ENCODE peak calls at places on chromosomes 2 and 18, in five cellular contexts. One of them, this sample, is unnamed.
A peak's percentile ranks its signal among the peaks of the same experiment; 100 is the strongest.

GRCh38 chr2:120552800-120553471 is 182.7 kb upstream of the GLI2 start:
- DNase-seq in IMR-90: peak; percentile 23
- DNase-seq in heart right ventricle: peak; percentile 94
- DNase-seq in mesendoderm: peak; percentile 95
- DNase-seq in brain microvascular endothelial cell: peak; percentile 56
- DNase-seq in this sample: peak; percentile 3

GRCh38 chr2:237184192-237184922 is 98.7 kb downstream of the COPS8 start:
- DNase-seq in heart right ventricle: no peak
- DNase-seq in IMR-90: peak; percentile 98
- DNase-seq in brain microvascular endothelial cell: peak; percentile 84
- DNase-seq in mesendoderm: no peak
- DNase-seq in this sample: no peak

GRCh38 chr2:41610501-41611242 is 437.1 kb upstream of the PKDCC start:
- DNase-seq in brain microvascular endothelial cell: peak; percentile 60
- DNase-seq in heart right ventricle: peak; percentile 21
- DNase-seq in IMR-90: peak; percentile 36
- DNase-seq in mesendoderm: no peak
- DNase-seq in this sample: no peak

GRCh38 chr18:75727479-75727878 is 300.0 kb upstream of the SMIM21 start:
- DNase-seq in brain microvascular endothelial cell: peak; percentile 7
- DNase-seq in IMR-90: peak; percentile 30
- DNase-seq in heart right ventricle: peak; percentile 33
- DNase-seq in mesendoderm: peak; percentile 68
- DNase-seq in this sample: peak; percentile 8

GRCh38 chr2:156728328-156728727 is 292.1 kb downstream of the GPD2 start:
- DNase-seq in brain microvascular endothelial cell: no peak
- DNase-seq in mesendoderm: no peak
- DNase-seq in IMR-90: no peak
- DNase-seq in heart right ventricle: no peak
- DNase-seq in this sample: no peak

GRCh38 chr2:127400897-127401756 is 13.4 kb upstream of the MAP3K2 start:
- DNase-seq in IMR-90: peak; percentile 78
- DNase-seq in brain microvascular endothelial cell: peak; percentile 64
- DNase-seq in mesendoderm: peak; percentile 38
- DNase-seq in heart right ventricle: no peak
- DNase-seq in this sample: no peak

GRCh38 chr2:241391892-241392665 is 36.0 kb downstream of the FARP2 start:
- DNase-seq in heart right ventricle: no peak
- DNase-seq in brain microvascular endothelial cell: no peak
- DNase-seq in mesendoderm: peak; percentile 81
- DNase-seq in IMR-90: peak; percentile 20
- DNase-seq in this sample: no peak

GRCh38 chr2:209425082-209426071 is 1.5 kb downstream of the MAP2 start:
- DNase-seq in mesendoderm: peak; percentile 73
- DNase-seq in heart right ventricle: peak; percentile 28
- DNase-seq in IMR-90: peak; percentile 41
- DNase-seq in brain microvascular endothelial cell: peak; percentile 44
- DNase-seq in this sample: no peak

GRCh38 chr2:16105664-16106281 is 165.4 kb downstream of the MYCN start:
- DNase-seq in mesendoderm: peak; percentile 96
- DNase-seq in heart right ventricle: no peak
- DNase-seq in IMR-90: no peak
- DNase-seq in brain microvascular endothelial cell: no peak
- DNase-seq in this sample: peak; percentile 9

GRCh38 chr2:73984922-73985317 is 210 bp downstream of the TET3 start:
- DNase-seq in mesendoderm: no peak
- DNase-seq in heart right ventricle: peak; percentile 48
- DNase-seq in IMR-90: no peak
- DNase-seq in brain microvascular endothelial cell: no peak
- DNase-seq in this sample: no peak

GRCh38 chr2:109058215-109058614 is 69.2 kb upstream of the EDAR start:
- DNase-seq in heart right ventricle: peak; percentile 15
- DNase-seq in brain microvascular endothelial cell: no peak
- DNase-seq in mesendoderm: no peak
- DNase-seq in IMR-90: no peak
- DNase-seq in this sample: no peak

GRCh38 chr2:9709539-9710285 is 78.9 kb upstream of the YWHAQ start:
- DNase-seq in brain microvascular endothelial cell: no peak
- DNase-seq in heart right ventricle: no peak
- DNase-seq in IMR-90: no peak
- DNase-seq in mesendoderm: no peak
- DNase-seq in this sample: no peak

GRCh38 chr18:74278983-74279382 is 12.8 kb downstream of the CYB5A start:
- DNase-seq in heart right ventricle: no peak
- DNase-seq in IMR-90: no peak
- DNase-seq in brain microvascular endothelial cell: no peak
- DNase-seq in mesendoderm: no peak
- DNase-seq in this sample: no peak

GRCh38 chr18:6712401-6712800 is 17.1 kb upstream of the ARHGAP28 start:
- DNase-seq in IMR-90: no peak
- DNase-seq in brain microvascular endothelial cell: no peak
- DNase-seq in heart right ventricle: no peak
- DNase-seq in mesendoderm: peak; percentile 32
- DNase-seq in this sample: no peak

GRCh38 chr2:20728114-20728758 is 61.3 kb downstream of the GDF7 start:
- DNase-seq in IMR-90: peak; percentile 33
- DNase-seq in heart right ventricle: no peak
- DNase-seq in brain microvascular endothelial cell: peak; percentile 45
- DNase-seq in mesendoderm: peak; percentile 14
- DNase-seq in this sample: no peak

GRCh38 chr2:18154812-18155211 is 276.3 kb downstream of the KCNS3 start:
- DNase-seq in brain microvascular endothelial cell: no peak
- DNase-seq in mesendoderm: peak; percentile 45
- DNase-seq in heart right ventricle: no peak
- DNase-seq in IMR-90: no peak
- DNase-seq in this sample: no peak

GRCh38 chr2:44315945-44316344 is 40.7 kb downstream of the SLC3A1 start:
- DNase-seq in mesendoderm: no peak
- DNase-seq in brain microvascular endothelial cell: no peak
- DNase-seq in heart right ventricle: no peak
- DNase-seq in IMR-90: no peak
- DNase-seq in this sample: no peak

GRCh38 chr2:236570081-236570979 is 705 bp downstream of the ACKR3 start:
- DNase-seq in mesendoderm: peak; percentile 30
- DNase-seq in brain microvascular endothelial cell: no peak
- DNase-seq in IMR-90: no peak
- DNase-seq in heart right ventricle: no peak
- DNase-seq in this sample: no peak

GRCh38 chr18:23994361-23994902 is 20.1 kb upstream of the TTC39C start:
- DNase-seq in heart right ventricle: no peak
- DNase-seq in brain microvascular endothelial cell: peak; percentile 73
- DNase-seq in mesendoderm: no peak
- DNase-seq in IMR-90: peak; percentile 96
- DNase-seq in this sample: no peak

GRCh38 chr2:120703330-120703994 is 32.2 kb upstream of the GLI2 start:
- DNase-seq in mesendoderm: no peak
- DNase-seq in IMR-90: peak; percentile 91
- DNase-seq in heart right ventricle: no peak
- DNase-seq in brain microvascular endothelial cell: peak; percentile 75
- DNase-seq in this sample: no peak

GRCh38 chr2:177353084-177353483 is 39.5 kb upstream of the AGPS start:
- DNase-seq in brain microvascular endothelial cell: no peak
- DNase-seq in IMR-90: peak; percentile 34
- DNase-seq in mesendoderm: no peak
- DNase-seq in heart right ventricle: peak; percentile 24
- DNase-seq in this sample: no peak

GRCh38 chr18:76205906-76206305 is 289.1 kb downstream of the ZNF516 start:
- DNase-seq in brain microvascular endothelial cell: no peak
- DNase-seq in mesendoderm: no peak
- DNase-seq in heart right ventricle: no peak
- DNase-seq in IMR-90: no peak
- DNase-seq in this sample: no peak

GRCh38 chr18:10239138-10239537 is 215.3 kb upstream of the APCDD1 start:
- DNase-seq in IMR-90: peak; percentile 20
- DNase-seq in brain microvascular endothelial cell: no peak
- DNase-seq in heart right ventricle: no peak
- DNase-seq in mesendoderm: no peak
- DNase-seq in this sample: no peak

GRCh38 chr18:22551536-22552151 is 133.9 kb upstream of the CTAGE1 start:
- DNase-seq in mesendoderm: no peak
- DNase-seq in brain microvascular endothelial cell: peak; percentile 78
- DNase-seq in IMR-90: peak; percentile 92
- DNase-seq in heart right ventricle: no peak
- DNase-seq in this sample: no peak

GRCh38 chr2:176370423-176370822 is 101.2 kb downstream of the MTX2 start:
- DNase-seq in heart right ventricle: no peak
- DNase-seq in mesendoderm: no peak
- DNase-seq in brain microvascular endothelial cell: no peak
- DNase-seq in IMR-90: no peak
- DNase-seq in this sample: no peak

GRCh38 chr2:70985956-70986355 is 7.5 kb downstream of the ANKRD53 start:
- DNase-seq in IMR-90: no peak
- DNase-seq in mesendoderm: no peak
- DNase-seq in brain microvascular endothelial cell: no peak
- DNase-seq in heart right ventricle: no peak
- DNase-seq in this sample: no peak

GRCh38 chr18:25038261-25038660 is 313.7 kb downstream of the ZNF521 start:
- DNase-seq in IMR-90: no peak
- DNase-seq in brain microvascular endothelial cell: no peak
- DNase-seq in mesendoderm: no peak
- DNase-seq in heart right ventricle: no peak
- DNase-seq in this sample: no peak

GRCh38 chr2:153405196-153405595 is 73.4 kb downstream of the RPRM start:
- DNase-seq in IMR-90: no peak
- DNase-seq in brain microvascular endothelial cell: no peak
- DNase-seq in mesendoderm: no peak
- DNase-seq in heart right ventricle: no peak
- DNase-seq in this sample: no peak

GRCh38 chr2:160380000-160380570 is 113.5 kb downstream of the RBMS1 start:
- DNase-seq in heart right ventricle: no peak
- DNase-seq in mesendoderm: no peak
- DNase-seq in IMR-90: no peak
- DNase-seq in brain microvascular endothelial cell: no peak
- DNase-seq in this sample: no peak

GRCh38 chr2:236021497-236022057 is 146.6 kb downstream of the GBX2 start:
- DNase-seq in mesendoderm: no peak
- DNase-seq in IMR-90: no peak
- DNase-seq in heart right ventricle: no peak
- DNase-seq in brain microvascular endothelial cell: no peak
- DNase-seq in this sample: no peak

GRCh38 chr18:11336241-11336640 is 186.9 kb upstream of the PIEZO2 start:
- DNase-seq in mesendoderm: no peak
- DNase-seq in IMR-90: no peak
- DNase-seq in heart right ventricle: no peak
- DNase-seq in brain microvascular endothelial cell: no peak
- DNase-seq in this sample: no peak

GRCh38 chr18:24397131-24397693 is 412 bp downstream of the OSBPL1A start:
- DNase-seq in IMR-90: peak; percentile 78
- DNase-seq in mesendoderm: peak; percentile 71
- DNase-seq in heart right ventricle: peak; percentile 40
- DNase-seq in brain microvascular endothelial cell: peak; percentile 63
- DNase-seq in this sample: peak; percentile 44

GRCh38 chr2:188986839-188987238 is 12.7 kb downstream of the COL3A1 start:
- DNase-seq in brain microvascular endothelial cell: peak; percentile 47
- DNase-seq in mesendoderm: no peak
- DNase-seq in IMR-90: peak; percentile 51
- DNase-seq in heart right ventricle: no peak
- DNase-seq in this sample: no peak

GRCh38 chr2:161133366-161133765 is 26.9 kb upstream of the TANK start:
- DNase-seq in IMR-90: no peak
- DNase-seq in heart right ventricle: no peak
- DNase-seq in mesendoderm: no peak
- DNase-seq in brain microvascular endothelial cell: no peak
- DNase-seq in this sample: no peak

GRCh38 chr18:39909706-39910105 is 2045.3 kb upstream of the PIK3C3 start:
- DNase-seq in heart right ventricle: no peak
- DNase-seq in IMR-90: no peak
- DNase-seq in brain microvascular endothelial cell: peak; percentile 1
- DNase-seq in mesendoderm: no peak
- DNase-seq in this sample: no peak

GRCh38 chr18:57062178-57062577 is 84.7 kb upstream of the BOD1L2 start:
- DNase-seq in IMR-90: no peak
- DNase-seq in brain microvascular endothelial cell: no peak
- DNase-seq in heart right ventricle: no peak
- DNase-seq in mesendoderm: no peak
- DNase-seq in this sample: no peak
- H3K27ac ChIP-seq in IMR-90: no peak overlapping the region
- H3K27ac ChIP-seq in brain microvascular endothelial cell: no peak overlapping the region
- H3K27ac ChIP-seq in heart right ventricle: no peak overlapping the region
- H3K27ac ChIP-seq in mesendoderm: no peak overlapping the region
- H3K27ac ChIP-seq in this sample: no peak overlapping the region

GRCh38 chr2:29115797-29116781 is 874 bp downstream of the CLIP4 start:
- DNase-seq in heart right ventricle: peak; percentile 30
- DNase-seq in mesendoderm: peak; percentile 30
- DNase-seq in IMR-90: peak; percentile 85
- DNase-seq in brain microvascular endothelial cell: peak; percentile 75
- DNase-seq in this sample: peak; percentile 39
- H3K27ac ChIP-seq in heart right ventricle: peak overlapping the region; percentile 64
- H3K27ac ChIP-seq in mesendoderm: no peak overlapping the region
- H3K27ac ChIP-seq in IMR-90: peak overlapping the region; percentile 94
- H3K27ac ChIP-seq in brain microvascular endothelial cell: peak overlapping the region; percentile 85
- H3K27ac ChIP-seq in this sample: peak overlapping the region; percentile 94

DNA sequence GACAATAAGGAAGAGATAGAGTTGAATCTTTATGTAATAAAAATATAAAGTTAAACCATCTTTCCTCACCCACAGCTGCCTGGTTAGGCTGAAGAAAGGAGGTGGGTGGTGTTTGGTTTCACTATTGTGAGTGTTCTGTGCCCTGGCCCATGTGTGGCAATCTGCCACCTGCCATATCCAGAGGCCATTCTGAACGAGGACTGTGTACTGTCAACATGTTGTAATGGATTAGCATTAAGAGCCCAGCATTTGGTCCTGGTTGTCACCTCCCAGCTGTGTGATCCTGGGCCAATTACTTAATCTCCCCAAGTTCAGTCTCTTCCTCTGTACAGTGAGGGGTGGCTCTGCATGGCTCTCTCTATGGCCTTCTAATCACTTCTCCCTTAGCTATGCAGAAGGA is 118.2 kb upstream of the SEC11C start:
- DNase-seq in IMR-90: no peak
- DNase-seq in heart right ventricle: peak; percentile 30
- DNase-seq in mesendoderm: no peak
- DNase-seq in brain microvascular endothelial cell: no peak
- DNase-seq in this sample: no peak
- H3K27ac ChIP-seq in IMR-90: no peak overlapping the region
- H3K27ac ChIP-seq in heart right ventricle: no peak overlapping the region
- H3K27ac ChIP-seq in mesendoderm: no peak overlapping the region
- H3K27ac ChIP-seq in brain microvascular endothelial cell: no peak overlapping the region
- H3K27ac ChIP-seq in this sample: no peak overlapping the region

GRCh38 chr2:231679906-231680283 is 28.4 kb upstream of the PTMA start:
- DNase-seq in IMR-90: no peak
- DNase-seq in brain microvascular endothelial cell: no peak
- DNase-seq in mesendoderm: peak; percentile 81
- DNase-seq in heart right ventricle: no peak
- DNase-seq in this sample: no peak

GRCh38 chr2:231682546-231683291 is 25.6 kb upstream of the PTMA start:
- DNase-seq in heart right ventricle: no peak
- DNase-seq in brain microvascular endothelial cell: no peak
- DNase-seq in IMR-90: no peak
- DNase-seq in mesendoderm: no peak
- DNase-seq in this sample: no peak

GRCh38 chr2:231680992-231681852 is 27.1 kb upstream of the PTMA start:
- DNase-seq in IMR-90: peak; percentile 82
- DNase-seq in mesendoderm: peak; percentile 89
- DNase-seq in heart right ventricle: peak; percentile 90
- DNase-seq in brain microvascular endothelial cell: peak; percentile 41
- DNase-seq in this sample: peak; percentile 84

GRCh38 chr2:231679131-231679530 is 29.2 kb upstream of the PTMA start:
- DNase-seq in brain microvascular endothelial cell: no peak
- DNase-seq in IMR-90: no peak
- DNase-seq in mesendoderm: no peak
- DNase-seq in heart right ventricle: no peak
- DNase-seq in this sample: no peak

GRCh38 chr2:231680284-231680991 is 27.9 kb upstream of the PTMA start:
- DNase-seq in IMR-90: no peak
- DNase-seq in mesendoderm: peak; percentile 94
- DNase-seq in brain microvascular endothelial cell: no peak
- DNase-seq in heart right ventricle: peak; percentile 27
- DNase-seq in this sample: no peak
- H3K27ac ChIP-seq in IMR-90: peak overlapping the region; percentile 76
- H3K27ac ChIP-seq in mesendoderm: peak overlapping the region; percentile 99
- H3K27ac ChIP-seq in brain microvascular endothelial cell: peak overlapping the region; percentile 27
- H3K27ac ChIP-seq in heart right ventricle: peak overlapping the region; percentile 96
- H3K27ac ChIP-seq in this sample: peak overlapping the region; percentile 96

This sample was measured in caudate nucleus.